ENCODE peak calls at places on chromosomes 4 and X, in nine cellular contexts. W is H1, N is neuronal stem cell, C is GM23338, E is IMR-90, X is fibroblast of lung, H is neural progenitor cell, Q is GM23248, M is Karpas-422. B is an unnamed sample.
A peak's percentile ranks its signal among the peaks of the same experiment; 100 is the strongest.

GRCh38 chrX:2135421-2135820 is 365.4 kb downstream of the DHRSX start:
- DNase-seq in E (no peak), W (no peak), Q (no peak), M (no peak), C (no peak), N (no peak), H (no peak), X (no peak), B (no peak)

GRCh38 chrX:12065251-12065650 is 73.0 kb upstream of the FRMPD4 start:
- DNase-seq in W (peak; percentile 41), E (peak; percentile 28), Q (peak; percentile 14), X (peak; percentile 22), H (peak; percentile 63), C (peak; percentile 68), N (peak; percentile 23), M (peak; percentile 43), B (peak; percentile 62)

GRCh38 chr4:32226201-32226600 is 1506.0 kb downstream of the PCDH7 start:
- DNase-seq in W (no peak), E (peak; percentile 56), M (no peak), C (no peak), H (no peak), Q (no peak), X (peak; percentile 76), N (no peak), B (peak; percentile 54)

GRCh38 chr4:173252024-173252935 is 81.9 kb downstream of the HMGB2 start:
- DNase-seq in H (peak; percentile 42), Q (peak; percentile 93), C (peak; percentile 52), N (no peak), E (peak; percentile 100), M (no peak), X (peak; percentile 100), W (no peak), B (peak; percentile 99)

GRCh38 chrX:45515262-45516215 is 314.9 kb upstream of the DIPK2B start:
- DNase-seq in M (peak; percentile 64), E (peak; percentile 92), N (no peak), W (no peak), Q (peak; percentile 94), X (peak; percentile 87), C (peak; percentile 44), H (peak; percentile 49), B (peak; percentile 98)

GRCh38 chr4:174156239-174156826 is 127.1 kb downstream of the FBXO8 start:
- DNase-seq in C (peak; percentile 58), W (no peak), H (peak; percentile 44), M (peak; percentile 55), E (peak; percentile 38), X (peak; percentile 13), Q (peak; percentile 63), N (peak; percentile 23), B (peak; percentile 18)

GRCh38 chrX:155027509-155028066 is 944 bp downstream of the FUNDC2 start:
- DNase-seq in C (no peak), N (no peak), H (no peak), E (peak; percentile 70), W (no peak), Q (peak; percentile 83), X (peak; percentile 77), M (peak; percentile 68), B (peak; percentile 62)

GRCh38 chr4:26574563-26574962 is 9.3 kb upstream of the TBC1D19 start:
- DNase-seq in E (no peak), H (peak; percentile 3), W (no peak), M (peak; percentile 59), C (peak; percentile 24), N (no peak), X (no peak), Q (no peak), B (no peak)

GRCh38 chrX:83759872-83760271 is 101.1 kb upstream of the CYLC1 start:
- DNase-seq in W (no peak), E (peak; percentile 9), Q (peak; percentile 33), H (peak; percentile 57), N (peak; percentile 23), X (peak; percentile 0), M (peak; percentile 74), C (peak; percentile 27), B (no peak)

GRCh38 chr4:150310159-150310895 is 232.1 kb downstream of the DCLK2 start:
- DNase-seq in C (no peak), E (peak; percentile 68), N (no peak), M (no peak), X (peak; percentile 92), W (no peak), H (no peak), Q (peak; percentile 54), B (peak; percentile 23)

GRCh38 chrX:115068896-115069295 is 51.5 kb upstream of the IL13RA2 start:
- DNase-seq in H (no peak), W (no peak), C (no peak), N (no peak), E (no peak), Q (no peak), M (no peak), X (no peak), B (no peak)

GRCh38 chr4:1751155-1751918 is 30.0 kb downstream of the TACC3 start:
- DNase-seq in M (no peak), N (no peak), W (no peak), H (no peak), Q (no peak), C (no peak), E (no peak), X (no peak), B (no peak)

GRCh38 chr4:1749826-1750225 is 28.5 kb downstream of the TACC3 start:
- DNase-seq in X (no peak), N (no peak), M (no peak), E (no peak), C (no peak), W (peak; percentile 50), Q (no peak), H (no peak), B (no peak)

GRCh38 chr4:1751919-1752283 is 30.6 kb downstream of the TACC3 start:
- DNase-seq in M (no peak), W (no peak), C (no peak), H (no peak), Q (no peak), X (no peak), N (no peak), E (no peak), B (no peak)

GRCh38 chr4:1749370-1749769 is 28.0 kb downstream of the TACC3 start:
- DNase-seq in N (no peak), Q (no peak), W (no peak), E (no peak), C (no peak), H (no peak), X (no peak), M (no peak), B (no peak)

GRCh38 chr4:1750381-1751154 is 29.2 kb downstream of the TACC3 start:
- DNase-seq in M (no peak), C (no peak), H (no peak), W (no peak), E (no peak), X (no peak), Q (no peak), N (no peak), B (no peak)
- H3K4me1 ChIP-seq in M (peaks cover 14% of the 10 kb centered on the region), C (no peaks in the 10 kb centered on the region), H (peaks cover 10% of the 10 kb centered on the region), W (peaks cover 13% of the 10 kb centered on the region), E (no peaks in the 10 kb centered on the region), X (no peaks in the 10 kb centered on the region), Q (no peaks in the 10 kb centered on the region), N (peaks cover 9% of the 10 kb centered on the region), B (peaks cover 18% of the 10 kb centered on the region)

GRCh38 chr4:74451214-74451661 is 6.3 kb downstream of the AREG start:
- DNase-seq in C (peak; percentile 21), X (peak; percentile 70), N (no peak), E (peak; percentile 71), M (no peak), Q (peak; percentile 83), W (no peak), H (no peak), B (peak; percentile 63)

GRCh38 chr4:74455361-74456055 is 10.6 kb downstream of the AREG start:
- DNase-seq in W (no peak), N (no peak), X (no peak), M (no peak), Q (no peak), C (no peak), H (no peak), E (no peak), B (no peak)

GRCh38 chr4:74453846-74454742 is 9.2 kb downstream of the AREG start:
- DNase-seq in M (no peak), Q (no peak), H (no peak), E (no peak), N (no peak), W (no peak), C (no peak), X (no peak), B (no peak)

GRCh38 chr4:74450298-74450683 is 5.4 kb downstream of the AREG start:
- DNase-seq in C (no peak), X (no peak), W (no peak), N (no peak), E (no peak), H (no peak), Q (no peak), M (no peak), B (no peak)

DNA sequence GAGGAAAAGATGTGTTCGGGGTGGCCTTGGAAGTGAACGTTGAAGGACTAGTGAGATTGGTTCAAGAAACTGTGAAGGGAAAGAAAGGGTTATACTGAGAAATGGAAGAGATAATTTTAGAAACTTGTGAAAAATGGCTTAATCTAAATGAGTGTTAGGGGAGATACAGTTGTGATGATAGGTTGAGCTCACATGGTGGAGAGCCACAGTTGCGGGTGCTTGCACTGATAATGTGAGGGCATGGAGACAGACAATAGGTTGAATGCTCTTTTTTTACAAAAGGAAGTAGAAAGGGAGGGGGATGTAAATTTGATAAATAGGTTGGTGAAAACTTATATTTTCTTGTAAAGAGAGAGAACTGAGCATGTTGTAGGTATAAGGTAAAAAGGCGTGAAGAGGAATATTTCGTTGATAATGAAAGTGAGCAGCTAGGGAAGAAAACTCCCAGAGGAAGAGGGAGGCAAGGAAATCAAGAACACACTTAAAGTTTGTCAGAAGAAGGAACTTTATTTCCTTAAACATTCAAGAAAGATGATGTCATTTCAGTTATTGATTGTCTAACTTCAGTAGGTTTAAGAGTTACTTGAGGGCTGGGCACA is 8.2 kb downstream of the AREG start:
- DNase-seq in E (no peak), H (no peak), M (no peak), N (no peak), W (no peak), Q (no peak), X (no peak), C (no peak), B (no peak)
- H3K4me2 ChIP-seq in E (no peak overlapping the region), H (no peak overlapping the region), M (no peak overlapping the region), N (no peak overlapping the region), W (no peak overlapping the region), Q (no peak overlapping the region), X (no peak overlapping the region), C (no peak overlapping the region), B (peak overlapping the region; percentile 91)

GRCh38 chr4:86118696-86119095 is 241.2 kb downstream of the MAPK10 start:
- DNase-seq in X (no peak), N (no peak), M (no peak), W (no peak), H (no peak), E (no peak), Q (peak; percentile 28), C (no peak), B (no peak)
- H2AFZ ChIP-seq in X (no peak overlapping the region), N (no peak overlapping the region), M (no peak overlapping the region), W (no peak overlapping the region), H (no peak overlapping the region), E (no peak overlapping the region), Q (no peak overlapping the region), C (no peak overlapping the region), B (no peak overlapping the region)

GRCh38 chr4:10093801-10094552 is 22.6 kb downstream of the WDR1 start:
- DNase-seq in C (no peak), E (peak; percentile 89), N (no peak), Q (peak; percentile 88), X (peak; percentile 98), M (no peak), H (no peak), W (no peak), B (peak; percentile 60)
- H3K4me1 ChIP-seq in C (peaks cover 5% of the 10 kb centered on the region), E (peaks cover 57% of the 10 kb centered on the region), N (no peaks in the 10 kb centered on the region), Q (peaks cover 68% of the 10 kb centered on the region), X (peaks cover 47% of the 10 kb centered on the region), M (no peaks in the 10 kb centered on the region), H (peaks cover 16% of the 10 kb centered on the region), W (peaks cover 14% of the 10 kb centered on the region), B (peaks cover 72% of the 10 kb centered on the region)

B was measured in mammary epithelial cell.